ENCODE peak calls at places on chromosomes 16 and 17, in four cellular contexts. Q, D, J and U are unnamed samples.

GRCh38 chr16:34054137-34054536 is 594.7 kb downstream of the TP53TG3F start:
- DNase-seq in Q (no peak), D (no peak), J (no peak), U (no peak)

GRCh38 chr17:49858796-49859195 is 10.9 kb upstream of the TAC4 start:
- DNase-seq in Q (no peak), D (no peak), J (no peak), U (no peak)

GRCh38 chr16:48500981-48501380 is 109.0 kb downstream of the N4BP1 start:
- DNase-seq in Q (no peak), D (no peak), J (no peak), U (no peak)

GRCh38 chr17:81222620-81222905 is 202 bp downstream of the CEP131 start:
- DNase-seq in Q (no peak), D (no peak), J (no peak), U (no peak)

GRCh38 chr17:41492351-41492750 is 2.6 kb upstream of the KRT36 start:
- DNase-seq in Q (no peak), D (no peak), J (no peak), U (no peak)

GRCh38 chr16:62041401-62041800 is 5.2 kb upstream of the CDH8 start:
- DNase-seq in Q (peak), D (no peak), J (no peak), U (peak)

GRCh38 chr17:37744961-37745800 is at the start of gene HNF1B:
- DNase-seq in Q (no peak), D (peak), J (peak), U (no peak)

GRCh38 chr16:27273670-27274522 is 5.3 kb upstream of the NSMCE1 start:
- DNase-seq in Q (peak), D (no peak), J (peak), U (peak)

GRCh38 chr17:59837362-59838195 is 55.2 kb downstream of the TUBD1 start:
- DNase-seq in Q (peak), D (no peak), J (peak), U (peak)

GRCh38 chr16:13835935-13836334 is 84.0 kb upstream of the ERCC4 start:
- DNase-seq in Q (no peak), D (no peak), J (no peak), U (no peak)

GRCh38 chr16:6955303-6955702 is 377.3 kb upstream of the RBFOX1 start:
- DNase-seq in Q (no peak), D (no peak), J (no peak), U (no peak)

GRCh38 chr16:89094252-89094901 is 725 bp downstream of the ACSF3 start:
- DNase-seq in Q (peak), D (no peak), J (no peak), U (peak)

GRCh38 chr17:33371377-33371776 is 78.3 kb upstream of the ASIC2 start:
- DNase-seq in Q (no peak), D (no peak), J (no peak), U (no peak)

GRCh38 chr16:19997734-19998133 is 76.0 kb downstream of the GPR139 start:
- DNase-seq in Q (no peak), D (no peak), J (no peak), U (no peak)

GRCh38 chr17:7634384-7634783 is 4.4 kb downstream of the SHBG start:
- DNase-seq in Q (peak), D (no peak), J (no peak), U (peak)

GRCh38 chr17:61048398-61049106 is 351.1 kb upstream of the TBX2 start:
- DNase-seq in Q (no peak), D (no peak), J (no peak), U (no peak)

GRCh38 chr16:85103096-85104079 is 8.9 kb downstream of the CIBAR2 start:
- DNase-seq in Q (no peak), D (no peak), J (no peak), U (no peak)